ENCODE peak calls at places on chromosomes 12 and 14, in eight cellular contexts. One of them, this sample, is unnamed.

GRCh38 chr12:28629691-28630090 is 439.4 kb downstream of the CCDC91 start:
- DNase-seq in D341Med: no peak
- DNase-seq in fibroblast of mammary gland: no peak
- DNase-seq in GF-D8: no peak
- DNase-seq in ovary: no peak
- DNase-seq in tibial artery: no peak
- DNase-seq in GM12865: no peak
- DNase-seq in posterior cingulate gyrus: no peak
- DNase-seq in this sample: no peak

GRCh38 chr12:72346331-72346944 is 74.3 kb downstream of the TRHDE start:
- DNase-seq in D341Med: peak
- DNase-seq in fibroblast of mammary gland: peak
- DNase-seq in GF-D8: peak
- DNase-seq in ovary: peak
- DNase-seq in tibial artery: no peak
- DNase-seq in GM12865: peak
- DNase-seq in posterior cingulate gyrus: peak
- DNase-seq in this sample: peak

GRCh38 chr14:65926935-65927700 is 514.6 kb downstream of the FUT8 start:
- DNase-seq in D341Med: no peak
- DNase-seq in fibroblast of mammary gland: no peak
- DNase-seq in GF-D8: no peak
- DNase-seq in ovary: no peak
- DNase-seq in tibial artery: no peak
- DNase-seq in GM12865: no peak
- DNase-seq in posterior cingulate gyrus: no peak
- DNase-seq in this sample: no peak

GRCh38 chr12:95218164-95218851 is 701 bp downstream of the VEZT start:
- DNase-seq in D341Med: no peak
- DNase-seq in fibroblast of mammary gland: peak
- DNase-seq in GF-D8: peak
- DNase-seq in ovary: no peak
- DNase-seq in tibial artery: no peak
- DNase-seq in GM12865: peak
- DNase-seq in posterior cingulate gyrus: no peak
- DNase-seq in this sample: peak

GRCh38 chr12:51013441-51013840 is 12.7 kb downstream of the SLC11A2 start:
- DNase-seq in D341Med: no peak
- DNase-seq in fibroblast of mammary gland: no peak
- DNase-seq in GF-D8: no peak
- DNase-seq in ovary: no peak
- DNase-seq in tibial artery: no peak
- DNase-seq in GM12865: no peak
- DNase-seq in posterior cingulate gyrus: no peak
- DNase-seq in this sample: no peak

GRCh38 chr12:75759842-75760260 is 248.4 kb upstream of the KRR1 start:
- DNase-seq in D341Med: no peak
- DNase-seq in fibroblast of mammary gland: peak
- DNase-seq in GF-D8: no peak
- DNase-seq in ovary: no peak
- DNase-seq in tibial artery: no peak
- DNase-seq in GM12865: no peak
- DNase-seq in posterior cingulate gyrus: no peak
- DNase-seq in this sample: no peak

GRCh38 chr12:7190268-7191055 is 976 bp downstream of the PEX5 start:
- DNase-seq in D341Med: peak
- DNase-seq in fibroblast of mammary gland: peak
- DNase-seq in GF-D8: no peak
- DNase-seq in ovary: peak
- DNase-seq in tibial artery: peak
- DNase-seq in GM12865: peak
- DNase-seq in posterior cingulate gyrus: peak
- DNase-seq in this sample: no peak

GRCh38 chr14:91402278-91403068 is 15.1 kb downstream of the CCDC88C start:
- DNase-seq in D341Med: no peak
- DNase-seq in fibroblast of mammary gland: no peak
- DNase-seq in GF-D8: peak
- DNase-seq in ovary: no peak
- DNase-seq in tibial artery: no peak
- DNase-seq in GM12865: no peak
- DNase-seq in posterior cingulate gyrus: no peak
- DNase-seq in this sample: no peak

GRCh38 chr12:114412825-114413749 is 7.1 kb upstream of the TBX5 start:
- DNase-seq in D341Med: no peak
- DNase-seq in fibroblast of mammary gland: no peak
- DNase-seq in GF-D8: no peak
- DNase-seq in ovary: no peak
- DNase-seq in tibial artery: no peak
- DNase-seq in GM12865: no peak
- DNase-seq in posterior cingulate gyrus: no peak
- DNase-seq in this sample: no peak

GRCh38 chr14:73758392-73759182 is 44.4 kb upstream of the PNMA1 start:
- DNase-seq in D341Med: peak
- DNase-seq in fibroblast of mammary gland: peak
- DNase-seq in GF-D8: peak
- DNase-seq in ovary: peak
- DNase-seq in tibial artery: peak
- DNase-seq in GM12865: peak
- DNase-seq in posterior cingulate gyrus: peak
- DNase-seq in this sample: peak

GRCh38 chr12:111529424-111530368 is 69.4 kb downstream of the ATXN2 start:
- DNase-seq in D341Med: peak
- DNase-seq in fibroblast of mammary gland: peak
- DNase-seq in GF-D8: peak
- DNase-seq in ovary: peak
- DNase-seq in tibial artery: no peak
- DNase-seq in GM12865: peak
- DNase-seq in posterior cingulate gyrus: peak
- DNase-seq in this sample: peak

GRCh38 chr14:90664911-90665695 is 151.1 kb downstream of the TTC7B start:
- DNase-seq in D341Med: peak
- DNase-seq in fibroblast of mammary gland: no peak
- DNase-seq in GF-D8: no peak
- DNase-seq in ovary: no peak
- DNase-seq in tibial artery: no peak
- DNase-seq in GM12865: no peak
- DNase-seq in posterior cingulate gyrus: no peak
- DNase-seq in this sample: no peak

GRCh38 chr14:97298775-97299174 is 501.6 kb downstream of the VRK1 start:
- DNase-seq in D341Med: no peak
- DNase-seq in fibroblast of mammary gland: no peak
- DNase-seq in GF-D8: no peak
- DNase-seq in ovary: no peak
- DNase-seq in tibial artery: no peak
- DNase-seq in GM12865: no peak
- DNase-seq in posterior cingulate gyrus: no peak
- DNase-seq in this sample: no peak

GRCh38 chr14:95529242-95529641 is 5.6 kb upstream of the GLRX5 start:
- DNase-seq in D341Med: no peak
- DNase-seq in fibroblast of mammary gland: no peak
- DNase-seq in GF-D8: no peak
- DNase-seq in ovary: no peak
- DNase-seq in tibial artery: no peak
- DNase-seq in GM12865: no peak
- DNase-seq in posterior cingulate gyrus: no peak
- DNase-seq in this sample: no peak

GRCh38 chr12:103852498-103852992 is 11.5 kb upstream of the NT5DC3 start:
- DNase-seq in D341Med: no peak
- DNase-seq in fibroblast of mammary gland: no peak
- DNase-seq in GF-D8: no peak
- DNase-seq in ovary: no peak
- DNase-seq in tibial artery: no peak
- DNase-seq in GM12865: no peak
- DNase-seq in posterior cingulate gyrus: peak
- DNase-seq in this sample: no peak

GRCh38 chr14:81408595-81408994 is 8.5 kb upstream of the STON2 start:
- DNase-seq in D341Med: no peak
- DNase-seq in fibroblast of mammary gland: no peak
- DNase-seq in GF-D8: no peak
- DNase-seq in ovary: no peak
- DNase-seq in tibial artery: no peak
- DNase-seq in GM12865: no peak
- DNase-seq in posterior cingulate gyrus: no peak
- DNase-seq in this sample: no peak

GRCh38 chr12:7915911-7916403 is 20.0 kb downstream of the SLC2A3 start:
- DNase-seq in D341Med: peak
- DNase-seq in fibroblast of mammary gland: no peak
- DNase-seq in GF-D8: no peak
- DNase-seq in ovary: no peak
- DNase-seq in tibial artery: no peak
- DNase-seq in GM12865: no peak
- DNase-seq in posterior cingulate gyrus: no peak
- DNase-seq in this sample: no peak

GRCh38 chr14:71220462-71220861 is 313.2 kb downstream of the PCNX1 start:
- DNase-seq in D341Med: no peak
- DNase-seq in fibroblast of mammary gland: no peak
- DNase-seq in GF-D8: no peak
- DNase-seq in ovary: no peak
- DNase-seq in tibial artery: no peak
- DNase-seq in GM12865: no peak
- DNase-seq in posterior cingulate gyrus: no peak
- DNase-seq in this sample: no peak

GRCh38 chr12:7013101-7013500 is 5.2 kb downstream of the LPCAT3 start:
- DNase-seq in D341Med: no peak
- DNase-seq in fibroblast of mammary gland: no peak
- DNase-seq in GF-D8: no peak
- DNase-seq in ovary: no peak
- DNase-seq in tibial artery: no peak
- DNase-seq in GM12865: no peak
- DNase-seq in posterior cingulate gyrus: no peak
- DNase-seq in this sample: no peak

GRCh38 chr12:32010631-32011030 is 51.4 kb downstream of the RESF1 start:
- DNase-seq in D341Med: no peak
- DNase-seq in fibroblast of mammary gland: no peak
- DNase-seq in GF-D8: no peak
- DNase-seq in ovary: no peak
- DNase-seq in tibial artery: no peak
- DNase-seq in GM12865: no peak
- DNase-seq in posterior cingulate gyrus: no peak
- DNase-seq in this sample: no peak

This sample was measured in SK-N-DZ.